ENCODE peak calls at places on chromosomes 6 and 20, in five cellular contexts. F is SK-N-SH, I is GM23338, Y is MM.1S, W is PC-3. H is an unnamed sample. For H3F3A, the result is how much of the 10 kb centered on the place peaks cover.

GRCh38 chr6:46377209-46377608 is 114.0 kb downstream of the RCAN2 start:
- DNase-seq in W (no peak), Y (no peak), F (no peak), I (no peak), H (no peak)

GRCh38 chr6:156857573-156857972 is 80.4 kb downstream of the ARID1B start:
- DNase-seq in I (no peak), F (no peak), Y (no peak), W (peak), H (no peak)

GRCh38 chr6:156992396-156992795 is 215.2 kb downstream of the ARID1B start:
- DNase-seq in Y (no peak), F (peak), I (no peak), W (no peak), H (no peak)

GRCh38 chr6:151096255-151096612 is 143.5 kb upstream of the AKAP12 start:
- DNase-seq in W (no peak), F (no peak), Y (no peak), I (no peak), H (no peak)

GRCh38 chr20:9981834-9982233 is 53.0 kb upstream of the ANKEF1 start:
- DNase-seq in W (no peak), I (no peak), F (no peak), Y (no peak), H (no peak)

GRCh38 chr20:14069796-14070195 is 74.5 kb downstream of the MACROD2 start:
- DNase-seq in I (no peak), W (peak), F (no peak), Y (no peak), H (no peak)

GRCh38 chr6:108622601-108623335 is 62.1 kb downstream of the FOXO3 start:
- DNase-seq in F (peak), W (no peak), I (no peak), Y (no peak), H (no peak)

GRCh38 chr6:152983637-152984386 is 971 bp upstream of the FBXO5 start:
- DNase-seq in I (peak), F (peak), Y (peak), W (peak), H (peak)

GRCh38 chr20:52083627-52084232 is 107.8 kb downstream of the ZFP64 start:
- DNase-seq in F (peak), Y (peak), W (peak), I (peak), H (peak)

GRCh38 chr6:97978855-97979271 is 695.8 kb upstream of the MMS22L start:
- DNase-seq in W (peak), F (no peak), I (peak), Y (no peak), H (peak)

GRCh38 chr6:21121737-21122136 is 471.8 kb upstream of the SOX4 start:
- DNase-seq in I (no peak), F (no peak), Y (no peak), W (no peak), H (no peak)

GRCh38 chr6:168034537-168034936 is 37.1 kb downstream of the KIF25 start:
- DNase-seq in I (no peak), F (no peak), W (no peak), Y (no peak), H (peak)

GRCh38 chr6:85747654-85748053 is 105.0 kb upstream of the SYNCRIP start:
- DNase-seq in I (no peak), F (no peak), W (peak), Y (no peak), H (no peak)

GRCh38 chr20:2349801-2350200 is 30.9 kb upstream of the TGM6 start:
- DNase-seq in I (no peak), Y (no peak), F (no peak), W (peak), H (no peak)

GRCh38 chr6:125942677-125943527 is 13.7 kb upstream of the HINT3 start:
- DNase-seq in F (no peak), W (peak), I (no peak), Y (no peak), H (no peak)

GRCh38 chr6:36244641-36245280 is 25.1 kb upstream of the PNPLA1 start:
- DNase-seq in I (peak), Y (no peak), F (no peak), W (no peak), H (peak)

GRCh38 chr6:10682319-10682988 is 12.0 kb downstream of the C6orf52 start:
- DNase-seq in F (no peak), W (no peak), I (no peak), Y (no peak), H (no peak)

GRCh38 chr6:49570474-49571079 is 20.1 kb downstream of the C6orf141 start:
- DNase-seq in F (no peak), W (peak), Y (no peak), I (no peak), H (no peak)

GRCh38 chr20:51221791-51222408 is 199.0 kb upstream of the KCNG1 start:
- DNase-seq in F (no peak), Y (no peak), I (peak), W (peak), H (peak)

GRCh38 chr6:43497129-43497396 is 13.1 kb downstream of the LRRC73 start:
- DNase-seq in Y (no peak), I (no peak), F (no peak), W (no peak), H (no peak)

GRCh38 chr6:43497694-43498093 is 12.5 kb downstream of the LRRC73 start:
- DNase-seq in Y (no peak), W (no peak), F (no peak), I (no peak), H (no peak)

GRCh38 chr6:43500921-43501320 is 9.2 kb downstream of the LRRC73 start:
- DNase-seq in Y (no peak), W (no peak), I (no peak), F (no peak), H (no peak)

GRCh38 chr6:43496370-43497128 is 13.6 kb downstream of the LRRC73 start:
- DNase-seq in I (peak), F (peak), W (no peak), Y (no peak), H (peak)

GRCh38 chr6:43499028-43499815 is 10.9 kb downstream of the LRRC73 start:
- DNase-seq in I (no peak), Y (no peak), F (no peak), W (no peak), H (no peak)
- TF ChIP-seq CTCF in I (no peak), Y (no peak), F (no peak), W (no peak), H (no peak)

DNA sequence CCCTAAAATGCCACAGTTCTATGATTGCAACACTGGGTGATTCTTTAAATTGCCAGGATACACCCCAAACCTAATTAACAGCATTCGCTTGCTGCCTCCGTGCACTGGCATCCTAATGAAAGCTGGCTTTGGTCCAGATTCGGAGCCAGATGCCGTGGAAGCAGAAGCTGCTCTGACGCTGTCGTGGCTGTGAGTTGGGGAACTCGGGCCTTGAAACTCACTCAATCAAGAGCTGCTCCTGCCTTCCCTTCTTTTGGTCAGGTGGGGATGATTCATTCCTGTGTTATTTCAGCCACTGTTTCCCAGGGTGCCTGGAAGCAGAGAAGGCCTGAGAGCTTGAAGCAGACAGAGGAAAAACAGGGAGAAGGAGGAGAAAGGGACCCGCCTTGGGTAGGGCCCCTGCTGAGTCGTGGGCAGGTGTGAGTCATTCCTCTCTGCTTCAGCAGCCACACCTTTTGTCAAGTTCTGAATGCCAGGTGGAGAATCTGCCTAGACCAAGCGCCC is 36.2 kb upstream of the DSP start:
- DNase-seq in W (peak), Y (no peak), I (peak), F (peak), H (peak)
- H3F3A ChIP-seq in W (under half), Y (under half), I (under half), F (under half), H (under half)

GRCh38 chr6:25179051-25179778 is 100.0 kb upstream of the CARMIL1 start:
- DNase-seq in I (no peak), Y (no peak), F (no peak), W (peak), H (no peak)
- TF ChIP-seq EZH2phosphoT487 in I (no peak), Y (no peak), F (no peak), W (no peak), H (no peak)

DNA sequence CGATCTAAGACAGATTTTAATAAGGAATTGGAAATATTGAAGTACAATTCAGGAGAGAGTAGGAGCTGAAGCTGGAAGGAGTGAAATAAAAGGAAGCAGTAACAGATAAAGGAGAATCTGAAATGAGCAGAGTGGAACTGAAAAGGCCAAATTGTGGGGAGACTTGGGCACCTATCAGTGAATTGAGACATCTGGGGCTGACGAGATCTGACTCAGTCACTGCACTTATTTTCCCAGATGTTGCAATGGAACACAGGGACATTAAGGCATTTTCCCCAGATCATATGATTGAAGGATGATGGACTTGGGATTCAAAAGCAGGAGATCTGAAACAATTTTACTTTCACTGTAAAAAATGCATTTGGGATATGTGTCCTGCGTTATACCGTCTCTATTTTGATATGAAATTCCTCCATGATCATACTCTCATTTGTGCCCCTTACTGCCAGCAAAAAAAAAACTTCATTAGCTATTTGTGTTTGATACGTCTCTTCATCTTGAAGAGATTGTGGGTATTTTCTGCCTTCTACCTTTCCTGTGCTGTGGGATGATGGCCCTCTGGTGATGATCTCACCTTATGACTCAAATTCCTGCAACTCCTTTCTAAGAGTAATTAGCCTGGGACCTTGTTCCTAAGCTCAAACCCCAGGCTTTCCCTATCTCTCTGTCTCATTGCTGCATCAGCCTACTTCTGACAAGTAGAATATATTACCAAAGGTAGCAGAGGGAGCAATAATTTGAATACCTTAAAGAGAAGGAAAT is 278.5 kb upstream of the MAN1A1 start:
- DNase-seq in Y (no peak), I (peak), W (peak), F (no peak), H (no peak)
- TF ChIP-seq CTCF in Y (no peak), I (no peak), W (peak), F (no peak), H (no peak)

GRCh38 chr20:59030911-59031310 is 1.2 kb downstream of the ATP5F1E start:
- DNase-seq in Y (no peak), F (no peak), W (peak), I (no peak), H (no peak)

GRCh38 chr20:59031326-59032022 is 661 bp downstream of the ATP5F1E start:
- DNase-seq in I (peak), W (peak), Y (peak), F (no peak), H (no peak)

GRCh38 chr20:59033093-59033492 is 958 bp upstream of the ATP5F1E start:
- DNase-seq in W (no peak), F (no peak), Y (no peak), I (no peak), H (no peak)

GRCh38 chr20:59032713-59033059 is 551 bp upstream of the ATP5F1E start:
- DNase-seq in I (no peak), W (peak), Y (no peak), F (peak), H (no peak)

GRCh38 chr20:59032023-59032712 is at the start of gene ATP5F1E:
- DNase-seq in W (peak), F (peak), I (peak), Y (peak), H (peak)
- H3F3A ChIP-seq in W (under half), F (under half), I (under half), Y (under half), H (under half)

DNA sequence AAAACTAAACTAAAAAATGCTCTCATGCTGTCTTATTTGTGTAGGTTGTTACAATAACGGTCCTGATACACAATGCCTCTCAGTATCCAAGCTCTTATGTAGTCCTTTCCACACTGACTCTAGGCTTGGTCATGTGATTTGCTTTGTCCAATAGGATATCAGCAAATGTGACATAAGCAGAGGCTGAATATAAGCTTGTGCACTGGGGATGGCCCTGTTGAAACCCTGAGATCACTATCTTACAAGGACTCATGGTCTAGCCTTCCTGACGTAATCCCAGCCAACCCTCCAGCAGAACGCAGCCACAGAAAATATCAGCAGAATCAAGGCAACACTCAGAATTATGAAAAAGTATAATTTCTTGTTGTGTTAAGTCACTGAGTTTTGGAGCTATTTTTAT is 145.1 kb upstream of the CCN2 start:
- DNase-seq in Y (no peak), F (no peak), I (no peak), W (no peak), H (no peak)
- TF ChIP-seq EZH2phosphoT487 in Y (no peak), F (no peak), I (no peak), W (no peak), H (no peak)

DNA sequence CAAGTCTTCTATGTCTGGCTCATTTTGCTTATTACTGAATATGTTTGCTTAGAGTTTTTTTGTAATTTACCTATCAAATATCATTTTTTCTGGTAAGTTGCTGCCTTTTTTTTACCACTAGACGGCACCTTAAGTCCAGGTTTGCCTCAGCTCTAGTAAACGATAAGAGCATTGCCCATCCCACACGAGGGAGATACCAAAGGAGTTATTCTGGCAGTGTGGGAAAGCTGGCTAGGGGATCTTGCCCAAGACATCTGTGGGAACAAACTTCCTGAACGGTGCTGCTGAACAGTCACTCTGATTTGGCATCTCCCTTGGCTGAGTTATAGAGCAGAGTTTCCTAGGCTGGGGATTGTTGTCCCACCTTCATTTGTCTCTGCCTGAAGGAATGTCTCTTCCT is 306.4 kb downstream of the COL12A1 start:
- DNase-seq in F (no peak), W (peak), I (peak), Y (no peak), H (no peak)
- TF ChIP-seq CTCF in F (peak), W (peak), I (peak), Y (peak), H (peak)

DNA sequence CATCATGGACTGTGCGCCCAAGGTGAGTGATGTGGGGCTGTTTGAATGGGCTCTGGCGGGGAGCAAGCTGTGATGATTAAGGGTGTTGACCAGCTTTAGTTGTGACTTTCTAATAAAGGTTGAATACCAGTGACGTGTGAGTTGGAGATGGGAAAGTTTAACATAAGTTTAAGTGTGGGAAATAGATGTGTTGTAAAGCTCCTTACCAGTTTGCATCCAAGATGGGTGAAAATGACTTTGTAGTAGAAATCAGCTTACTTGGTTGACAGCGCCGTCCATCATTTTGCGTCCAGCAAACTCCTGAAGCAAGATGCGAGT is 372 bp downstream of the CASS4 start:
- DNase-seq in F (no peak), I (no peak), Y (no peak), W (no peak), H (no peak)
- H3F3A ChIP-seq in F (under half), I (under half), Y (under half), W (under half), H (under half)

GRCh38 chr20:62437430-62437829 is 10.1 kb upstream of the RBBP8NL start:
- DNase-seq in F (no peak), I (no peak), Y (no peak), W (no peak), H (no peak)
- TF ChIP-seq EZH2phosphoT487 in F (no peak), I (no peak), Y (no peak), W (no peak), H (no peak)

DNA sequence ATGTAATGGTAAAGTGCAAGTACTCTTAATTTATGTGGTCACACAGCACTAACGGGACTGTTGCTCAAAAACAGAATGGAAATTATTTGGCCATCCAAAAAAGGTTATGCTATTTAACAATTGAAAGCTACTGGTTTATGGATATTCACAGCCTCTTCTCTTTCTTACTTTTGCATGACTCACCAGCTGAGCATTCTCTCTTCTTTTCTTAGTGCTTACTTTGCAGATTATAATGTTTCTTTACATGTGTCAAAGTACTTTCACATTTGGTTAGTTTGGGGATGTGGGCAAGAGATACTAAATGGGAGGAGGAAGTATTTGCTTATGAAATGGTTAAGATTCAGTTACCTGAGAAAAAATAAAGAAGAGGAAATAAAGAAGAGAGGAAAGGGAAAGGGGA is 610.5 kb downstream of the HTR1B start:
- DNase-seq in Y (peak), W (peak), I (no peak), F (no peak), H (no peak)
- TF ChIP-seq CTCF in Y (no peak), W (no peak), I (no peak), F (no peak), H (no peak)

H was measured in neural progenitor cell.